ENCODE peak calls at places on chromosomes 4 and X, in nine cellular contexts. C is A549, G is kidney, Y is mucosa of descending colon, L is dorsolateral prefrontal cortex, M is tibial nerve, O is heart right ventricle, J is fibroblast of mammary gland, D is K562. Q is an unnamed sample.

GRCh38 chr4:82352825-82353370 is 20.9 kb downstream of the HNRNPD start:
- DNase-seq in C (no peak), J (no peak), G (no peak), M (no peak), O (no peak), D (no peak), Y (no peak), L (no peak), Q (no peak)

GRCh38 chr4:119314356-119314755 is 7.6 kb downstream of the FABP2 start:
- DNase-seq in O (peak; percentile 29), J (peak; percentile 63), L (no peak), Y (no peak), C (peak; percentile 39), G (no peak), M (peak; percentile 35), D (peak; percentile 44), Q (peak; percentile 16)

GRCh38 chrX:70196961-70197805 is 19.9 kb downstream of the DGAT2L6 start:
- DNase-seq in J (peak; percentile 69), L (no peak), C (peak; percentile 77), Y (peak; percentile 23), O (peak; percentile 19), D (peak; percentile 74), M (peak; percentile 66), G (no peak), Q (peak; percentile 7)

GRCh38 chr4:155676430-155676825 is 9.8 kb downstream of the GUCY1A1 start:
- DNase-seq in O (no peak), L (no peak), Y (no peak), G (no peak), M (no peak), J (no peak), C (no peak), D (no peak), Q (no peak)

GRCh38 chrX:86066998-86067397 is 19.6 kb upstream of the CHM start:
- DNase-seq in C (peak; percentile 16), O (no peak), D (peak; percentile 52), L (no peak), G (no peak), M (no peak), J (peak; percentile 2), Y (no peak), Q (no peak)

GRCh38 chrX:12567857-12568256 is 223.4 kb upstream of the PRPS2 start:
- DNase-seq in C (peak; percentile 12), O (no peak), L (no peak), G (no peak), Y (no peak), M (no peak), D (peak; percentile 2), J (peak; percentile 25), Q (no peak)

GRCh38 chrX:20740443-20740842 is 473.7 kb upstream of the RPS6KA3 start:
- DNase-seq in M (no peak), O (no peak), G (no peak), Y (no peak), J (no peak), D (no peak), L (no peak), C (no peak), Q (no peak)

GRCh38 chrX:118520206-118520857 is 24.7 kb downstream of the DOCK11 start:
- DNase-seq in Y (no peak), D (no peak), J (peak; percentile 90), M (no peak), L (no peak), G (no peak), C (no peak), O (no peak), Q (peak; percentile 43)

GRCh38 chr4:88938138-88938537 is 118.8 kb downstream of the FAM13A start:
- DNase-seq in M (no peak), L (no peak), C (peak; percentile 24), J (peak; percentile 96), D (no peak), Y (no peak), O (no peak), G (no peak), Q (peak; percentile 84)

GRCh38 chr4:169231647-169232262 is 39.0 kb downstream of the SH3RF1 start:
- DNase-seq in L (no peak), G (no peak), D (no peak), J (no peak), C (no peak), M (no peak), O (no peak), Y (no peak), Q (no peak)

GRCh38 chr4:89482926-89483595 is 175.5 kb upstream of the GPRIN3 start:
- DNase-seq in L (no peak), G (no peak), M (no peak), C (no peak), Y (no peak), D (no peak), J (peak; percentile 62), O (no peak), Q (no peak)

GRCh38 chr4:139304920-139305319 is 2.6 kb upstream of the NDUFC1 start:
- DNase-seq in G (no peak), M (no peak), L (no peak), Y (no peak), J (no peak), D (no peak), O (no peak), C (no peak), Q (no peak)

GRCh38 chr4:139300431-139301142 is 718 bp upstream of the NAA15 start:
- DNase-seq in Y (no peak), M (no peak), C (peak; percentile 25), O (no peak), L (no peak), D (peak; percentile 65), G (no peak), J (peak; percentile 73), Q (no peak)

GRCh38 chr4:139299536-139299935 is 1.8 kb upstream of the NAA15 start:
- DNase-seq in J (peak; percentile 17), D (no peak), M (no peak), L (no peak), G (no peak), C (no peak), O (no peak), Y (no peak), Q (no peak)

GRCh38 chr4:139301821-139302611 is at the start of gene NDUFC1:
- DNase-seq in D (peak; percentile 69), O (peak; percentile 46), C (peak; percentile 59), M (peak; percentile 38), G (peak; percentile 84), Y (peak; percentile 70), J (peak; percentile 36), L (no peak), Q (no peak)

GRCh38 chr4:139301143-139301820 is at the start of gene NAA15:
- DNase-seq in G (peak; percentile 99), Y (peak; percentile 98), L (peak; percentile 98), O (peak; percentile 98), D (peak; percentile 99), C (peak; percentile 97), J (peak; percentile 96), M (peak; percentile 93), Q (peak; percentile 94)
- TF ChIP-seq CTCF in G (no peak), Y (no peak), L (no peak), O (no peak), D (no peak), C (no peak), J (no peak), M (no peak), Q (no peak)

GRCh38 chrX:36963852-36964251 is 44.3 kb upstream of the FAM47C start:
- DNase-seq in G (peak; percentile 23), Y (no peak), D (no peak), C (no peak), O (no peak), M (no peak), J (no peak), L (no peak), Q (no peak)

GRCh38 chrX:36963069-36963808 is 44.9 kb upstream of the FAM47C start:
- DNase-seq in O (no peak), G (peak; percentile 50), J (no peak), M (no peak), L (peak; percentile 35), Y (no peak), C (no peak), D (no peak), Q (no peak)

GRCh38 chrX:36957425-36958328 is 50.5 kb upstream of the FAM47C start:
- DNase-seq in L (peak; percentile 43), O (no peak), D (no peak), G (peak; percentile 66), M (no peak), J (no peak), C (peak; percentile 25), Y (peak; percentile 27), Q (no peak)

DNA sequence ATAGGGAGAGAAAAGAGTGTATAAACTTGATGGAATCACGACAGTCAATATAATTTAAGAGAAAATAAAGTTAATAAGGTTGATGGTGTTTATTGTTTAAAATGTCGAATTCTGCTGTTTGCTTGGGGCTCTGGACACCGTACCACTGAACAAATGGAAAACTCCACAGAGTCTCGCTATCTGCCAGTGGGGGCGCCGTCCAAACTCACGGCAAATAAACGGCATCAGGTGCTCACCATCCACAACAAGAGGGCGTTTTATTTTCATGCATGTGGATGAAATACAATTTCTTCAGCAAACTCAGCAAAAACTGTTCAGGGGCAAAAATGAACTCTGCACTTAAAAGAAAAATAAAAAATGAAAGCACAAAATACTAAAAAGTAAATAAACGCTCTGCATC is 46.6 kb upstream of the FAM47C start:
- DNase-seq in J (no peak), Y (no peak), D (peak; percentile 6), G (no peak), O (no peak), L (no peak), C (peak; percentile 30), M (no peak), Q (no peak)
- TF ChIP-seq CTCF in J (no peak), Y (no peak), D (peak; percentile 25), G (no peak), O (no peak), L (no peak), C (no peak), M (no peak), Q (no peak)

GRCh38 chrX:38327007-38327774 is at the start of gene RPGR:
- DNase-seq in D (peak; percentile 94), G (peak; percentile 98), C (peak; percentile 96), O (peak; percentile 94), M (peak; percentile 89), Y (peak; percentile 95), L (peak; percentile 91), J (peak; percentile 92), Q (peak; percentile 82)
- TF ChIP-seq CTCF in D (peak; percentile 79), G (peak; percentile 81), C (peak; percentile 66), O (peak; percentile 75), M (peak; percentile 59), Y (peak; percentile 55), L (peak; percentile 58), J (peak; percentile 62), Q (peak; percentile 78)

GRCh38 chr4:98094118-98094517 is 49.2 kb downstream of the STPG2 start:
- DNase-seq in Y (no peak), C (no peak), G (no peak), L (no peak), J (no peak), O (no peak), D (no peak), M (no peak), Q (no peak)

DNA sequence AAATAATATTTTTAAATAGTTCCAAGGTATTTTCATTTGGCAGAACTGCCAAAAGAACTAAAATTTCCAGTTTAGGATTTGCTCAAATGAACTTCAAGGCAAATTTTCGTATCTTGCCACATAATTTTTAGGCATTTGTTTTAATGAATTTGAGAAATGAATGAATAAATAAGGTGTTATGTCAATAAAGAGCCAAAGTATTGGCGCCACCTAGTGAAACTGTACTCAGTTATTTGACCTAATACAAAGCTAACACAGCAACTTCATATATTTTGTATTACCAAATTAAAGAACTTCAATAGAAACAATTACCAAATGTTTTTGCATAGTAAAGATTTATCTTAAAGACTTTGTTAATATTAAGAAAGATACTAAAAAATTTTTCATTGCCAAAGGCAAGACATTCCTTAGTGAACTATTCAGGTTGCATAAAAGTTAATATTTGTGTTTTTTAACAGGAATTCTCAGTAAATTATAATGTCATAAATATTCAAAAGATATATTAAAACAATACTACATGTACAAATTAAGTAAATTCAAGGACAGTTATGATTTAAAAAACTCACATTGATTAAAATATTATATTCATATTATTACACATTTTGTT is 50.3 kb downstream of the STPG2 start:
- DNase-seq in M (no peak), L (no peak), G (no peak), O (no peak), Y (no peak), J (peak; percentile 28), C (peak; percentile 19), D (peak; percentile 28), Q (no peak)
- TF ChIP-seq CTCF in M (peak; percentile 39), L (peak; percentile 38), G (peak; percentile 11), O (no peak), Y (no peak), J (peak; percentile 65), C (peak; percentile 42), D (peak; percentile 17), Q (peak; percentile 49)